ENCODE peak calls at places on chromosomes 4 and X, in seven cellular contexts. One of them, this sample, is unnamed.
A peak's percentile ranks its signal among the peaks of the same experiment; 100 is the strongest.

GRCh38 chr4:67700119-67700873 is 659 bp downstream of the UBA6 start:
- ATAC-seq in upper lobe of left lung: no peak
- ATAC-seq in activated naive CD4-positive, alpha-beta T cell treated with anti-CD3 and anti-CD28 coated beads, Interleukin-2, amount 50 U/mL, for 72 hours: no peak
- ATAC-seq in naive thymus-derived CD8-positive, alpha-beta T cell: peak; percentile 10
- ATAC-seq in Panc1: peak; percentile 44
- ATAC-seq in sciatic nerve: no peak
- ATAC-seq in Right ventricle myocardium superior: peak; percentile 11
- ATAC-seq in this sample: no peak

GRCh38 chrX:16114640-16115039 is 8.7 kb upstream of the GRPR start:
- ATAC-seq in upper lobe of left lung: no peak
- ATAC-seq in activated naive CD4-positive, alpha-beta T cell treated with anti-CD3 and anti-CD28 coated beads, Interleukin-2, amount 50 U/mL, for 72 hours: no peak
- ATAC-seq in naive thymus-derived CD8-positive, alpha-beta T cell: no peak
- ATAC-seq in Panc1: no peak
- ATAC-seq in sciatic nerve: no peak
- ATAC-seq in Right ventricle myocardium superior: no peak
- ATAC-seq in this sample: no peak

GRCh38 chr4:125187221-125187620 is 127.5 kb upstream of the FAT4 start:
- ATAC-seq in upper lobe of left lung: no peak
- ATAC-seq in activated naive CD4-positive, alpha-beta T cell treated with anti-CD3 and anti-CD28 coated beads, Interleukin-2, amount 50 U/mL, for 72 hours: no peak
- ATAC-seq in naive thymus-derived CD8-positive, alpha-beta T cell: no peak
- ATAC-seq in Panc1: no peak
- ATAC-seq in sciatic nerve: no peak
- ATAC-seq in Right ventricle myocardium superior: no peak
- ATAC-seq in this sample: no peak

GRCh38 chrX:84634201-84634782 is 132.0 kb upstream of the HDX start:
- ATAC-seq in upper lobe of left lung: no peak
- ATAC-seq in activated naive CD4-positive, alpha-beta T cell treated with anti-CD3 and anti-CD28 coated beads, Interleukin-2, amount 50 U/mL, for 72 hours: no peak
- ATAC-seq in naive thymus-derived CD8-positive, alpha-beta T cell: no peak
- ATAC-seq in Panc1: no peak
- ATAC-seq in sciatic nerve: no peak
- ATAC-seq in Right ventricle myocardium superior: no peak
- ATAC-seq in this sample: no peak

GRCh38 chr4:146260521-146260920 is 46.2 kb downstream of the REELD1 start:
- ATAC-seq in upper lobe of left lung: no peak
- ATAC-seq in activated naive CD4-positive, alpha-beta T cell treated with anti-CD3 and anti-CD28 coated beads, Interleukin-2, amount 50 U/mL, for 72 hours: no peak
- ATAC-seq in naive thymus-derived CD8-positive, alpha-beta T cell: no peak
- ATAC-seq in Panc1: no peak
- ATAC-seq in sciatic nerve: no peak
- ATAC-seq in Right ventricle myocardium superior: no peak
- ATAC-seq in this sample: no peak

GRCh38 chrX:48910926-48911406 is 480 bp downstream of the SLC35A2 start:
- ATAC-seq in upper lobe of left lung: no peak
- ATAC-seq in activated naive CD4-positive, alpha-beta T cell treated with anti-CD3 and anti-CD28 coated beads, Interleukin-2, amount 50 U/mL, for 72 hours: peak; percentile 5
- ATAC-seq in naive thymus-derived CD8-positive, alpha-beta T cell: peak; percentile 15
- ATAC-seq in Panc1: no peak
- ATAC-seq in sciatic nerve: no peak
- ATAC-seq in Right ventricle myocardium superior: peak; percentile 7
- ATAC-seq in this sample: no peak

GRCh38 chr4:74886490-74886889 is 46.4 kb upstream of the PARM1 start:
- ATAC-seq in upper lobe of left lung: no peak
- ATAC-seq in activated naive CD4-positive, alpha-beta T cell treated with anti-CD3 and anti-CD28 coated beads, Interleukin-2, amount 50 U/mL, for 72 hours: no peak
- ATAC-seq in naive thymus-derived CD8-positive, alpha-beta T cell: no peak
- ATAC-seq in Panc1: no peak
- ATAC-seq in sciatic nerve: no peak
- ATAC-seq in Right ventricle myocardium superior: no peak
- ATAC-seq in this sample: no peak

GRCh38 chrX:9052081-9052480 is 18.2 kb upstream of the FAM9B start:
- ATAC-seq in upper lobe of left lung: no peak
- ATAC-seq in activated naive CD4-positive, alpha-beta T cell treated with anti-CD3 and anti-CD28 coated beads, Interleukin-2, amount 50 U/mL, for 72 hours: no peak
- ATAC-seq in naive thymus-derived CD8-positive, alpha-beta T cell: no peak
- ATAC-seq in Panc1: no peak
- ATAC-seq in sciatic nerve: no peak
- ATAC-seq in Right ventricle myocardium superior: no peak
- ATAC-seq in this sample: no peak

GRCh38 chr4:169152899-169153298 is 117.9 kb downstream of the SH3RF1 start:
- ATAC-seq in upper lobe of left lung: no peak
- ATAC-seq in activated naive CD4-positive, alpha-beta T cell treated with anti-CD3 and anti-CD28 coated beads, Interleukin-2, amount 50 U/mL, for 72 hours: no peak
- ATAC-seq in naive thymus-derived CD8-positive, alpha-beta T cell: no peak
- ATAC-seq in Panc1: no peak
- ATAC-seq in sciatic nerve: no peak
- ATAC-seq in Right ventricle myocardium superior: no peak
- ATAC-seq in this sample: no peak

GRCh38 chrX:39144965-39145364 is 343.7 kb downstream of the MID1IP1 start:
- ATAC-seq in upper lobe of left lung: peak; percentile 17
- ATAC-seq in activated naive CD4-positive, alpha-beta T cell treated with anti-CD3 and anti-CD28 coated beads, Interleukin-2, amount 50 U/mL, for 72 hours: no peak
- ATAC-seq in naive thymus-derived CD8-positive, alpha-beta T cell: no peak
- ATAC-seq in Panc1: no peak
- ATAC-seq in sciatic nerve: no peak
- ATAC-seq in Right ventricle myocardium superior: no peak
- ATAC-seq in this sample: peak; percentile 90

GRCh38 chr4:147854154-147854553 is 122.3 kb downstream of the ARHGAP10 start:
- ATAC-seq in upper lobe of left lung: no peak
- ATAC-seq in activated naive CD4-positive, alpha-beta T cell treated with anti-CD3 and anti-CD28 coated beads, Interleukin-2, amount 50 U/mL, for 72 hours: no peak
- ATAC-seq in naive thymus-derived CD8-positive, alpha-beta T cell: no peak
- ATAC-seq in Panc1: no peak
- ATAC-seq in sciatic nerve: no peak
- ATAC-seq in Right ventricle myocardium superior: peak; percentile 46
- ATAC-seq in this sample: no peak

GRCh38 chrX:138128025-138128671 is 562.2 kb downstream of the ZIC3 start:
- ATAC-seq in upper lobe of left lung: peak; percentile 62
- ATAC-seq in activated naive CD4-positive, alpha-beta T cell treated with anti-CD3 and anti-CD28 coated beads, Interleukin-2, amount 50 U/mL, for 72 hours: no peak
- ATAC-seq in naive thymus-derived CD8-positive, alpha-beta T cell: no peak
- ATAC-seq in Panc1: peak; percentile 78
- ATAC-seq in sciatic nerve: peak; percentile 45
- ATAC-seq in Right ventricle myocardium superior: no peak
- ATAC-seq in this sample: no peak

GRCh38 chr4:98610926-98611325 is 47.5 kb downstream of the TSPAN5 start:
- ATAC-seq in upper lobe of left lung: no peak
- ATAC-seq in activated naive CD4-positive, alpha-beta T cell treated with anti-CD3 and anti-CD28 coated beads, Interleukin-2, amount 50 U/mL, for 72 hours: no peak
- ATAC-seq in naive thymus-derived CD8-positive, alpha-beta T cell: no peak
- ATAC-seq in Panc1: no peak
- ATAC-seq in sciatic nerve: no peak
- ATAC-seq in Right ventricle myocardium superior: no peak
- ATAC-seq in this sample: no peak

GRCh38 chr4:182724414-182724813 is 192.8 kb downstream of the DCTD start:
- ATAC-seq in upper lobe of left lung: no peak
- ATAC-seq in activated naive CD4-positive, alpha-beta T cell treated with anti-CD3 and anti-CD28 coated beads, Interleukin-2, amount 50 U/mL, for 72 hours: no peak
- ATAC-seq in naive thymus-derived CD8-positive, alpha-beta T cell: no peak
- ATAC-seq in Panc1: no peak
- ATAC-seq in sciatic nerve: no peak
- ATAC-seq in Right ventricle myocardium superior: no peak
- ATAC-seq in this sample: no peak

GRCh38 chr4:183698909-183699308 is 39.8 kb downstream of the TRAPPC11 start:
- ATAC-seq in upper lobe of left lung: no peak
- ATAC-seq in activated naive CD4-positive, alpha-beta T cell treated with anti-CD3 and anti-CD28 coated beads, Interleukin-2, amount 50 U/mL, for 72 hours: no peak
- ATAC-seq in naive thymus-derived CD8-positive, alpha-beta T cell: no peak
- ATAC-seq in Panc1: no peak
- ATAC-seq in sciatic nerve: no peak
- ATAC-seq in Right ventricle myocardium superior: no peak
- ATAC-seq in this sample: no peak

GRCh38 chrX:11193035-11193469 is 81.9 kb downstream of the HCCS start:
- ATAC-seq in upper lobe of left lung: no peak
- ATAC-seq in activated naive CD4-positive, alpha-beta T cell treated with anti-CD3 and anti-CD28 coated beads, Interleukin-2, amount 50 U/mL, for 72 hours: no peak
- ATAC-seq in naive thymus-derived CD8-positive, alpha-beta T cell: no peak
- ATAC-seq in Panc1: no peak
- ATAC-seq in sciatic nerve: peak; percentile 74
- ATAC-seq in Right ventricle myocardium superior: no peak
- ATAC-seq in this sample: no peak

GRCh38 chr4:6372649-6373525 is 99.5 kb downstream of the PPP2R2C start:
- ATAC-seq in upper lobe of left lung: no peak
- ATAC-seq in activated naive CD4-positive, alpha-beta T cell treated with anti-CD3 and anti-CD28 coated beads, Interleukin-2, amount 50 U/mL, for 72 hours: peak; percentile 81
- ATAC-seq in naive thymus-derived CD8-positive, alpha-beta T cell: no peak
- ATAC-seq in Panc1: peak; percentile 86
- ATAC-seq in sciatic nerve: peak; percentile 49
- ATAC-seq in Right ventricle myocardium superior: peak; percentile 46
- ATAC-seq in this sample: no peak

GRCh38 chr4:122635205-122635604 is 14.3 kb upstream of the IL21 start:
- ATAC-seq in upper lobe of left lung: no peak
- ATAC-seq in activated naive CD4-positive, alpha-beta T cell treated with anti-CD3 and anti-CD28 coated beads, Interleukin-2, amount 50 U/mL, for 72 hours: peak; percentile 62
- ATAC-seq in naive thymus-derived CD8-positive, alpha-beta T cell: no peak
- ATAC-seq in Panc1: no peak
- ATAC-seq in sciatic nerve: no peak
- ATAC-seq in Right ventricle myocardium superior: no peak
- ATAC-seq in this sample: peak; percentile 42

GRCh38 chrX:119503484-119503861 is 35.2 kb downstream of the SLC25A5 start:
- ATAC-seq in upper lobe of left lung: peak; percentile 76
- ATAC-seq in activated naive CD4-positive, alpha-beta T cell treated with anti-CD3 and anti-CD28 coated beads, Interleukin-2, amount 50 U/mL, for 72 hours: no peak
- ATAC-seq in naive thymus-derived CD8-positive, alpha-beta T cell: no peak
- ATAC-seq in Panc1: peak; percentile 88
- ATAC-seq in sciatic nerve: peak; percentile 76
- ATAC-seq in Right ventricle myocardium superior: no peak
- ATAC-seq in this sample: no peak

GRCh38 chr4:113951263-113951662 is 28.2 kb downstream of the ARSJ start:
- ATAC-seq in upper lobe of left lung: no peak
- ATAC-seq in activated naive CD4-positive, alpha-beta T cell treated with anti-CD3 and anti-CD28 coated beads, Interleukin-2, amount 50 U/mL, for 72 hours: no peak
- ATAC-seq in naive thymus-derived CD8-positive, alpha-beta T cell: no peak
- ATAC-seq in Panc1: no peak
- ATAC-seq in sciatic nerve: peak; percentile 41
- ATAC-seq in Right ventricle myocardium superior: peak; percentile 90
- ATAC-seq in this sample: no peak

This sample was measured in stimulated activated memory B cell treated with anti-CD40 and anti-IgM and Interleukin-4, amounts not matched to agents 10 μg/mL and 1 μg/mL and 100 μg/mL, for 72 hours.